ENCODE peak calls at places on chromosome 22, in nine cellular contexts. M, T, W, R, O, Y, C, U and I are unnamed samples.

GRCh38 chr22:29840498-29840897 is 2.4 kb upstream of the ASCC2 start:
- DNase-seq in M (no peak), O (no peak), U (no peak), W (no peak), R (peak; percentile 45), Y (no peak), C (no peak), T (no peak), I (no peak)

GRCh38 chr22:45462034-45462655 is 40.5 kb upstream of the FBLN1 start:
- DNase-seq in W (no peak), C (peak; percentile 76), O (no peak), U (no peak), T (no peak), M (no peak), Y (no peak), R (no peak), I (no peak)

GRCh38 chr22:48621085-48621484 is 1206.6 kb downstream of the BRD1 start:
- DNase-seq in U (no peak), R (no peak), C (no peak), Y (no peak), M (no peak), T (no peak), W (no peak), O (no peak), I (no peak)

GRCh38 chr22:42202669-42203068 is 67.8 kb downstream of the TCF20 start:
- DNase-seq in C (no peak), W (no peak), U (no peak), Y (no peak), M (no peak), T (no peak), O (no peak), R (no peak), I (no peak)

GRCh38 chr22:23054531-23055257 is 15.6 kb upstream of the GNAZ start:
- DNase-seq in O (no peak), R (no peak), T (no peak), W (peak; percentile 43), M (no peak), C (no peak), Y (peak; percentile 35), U (peak; percentile 79), I (no peak)

GRCh38 chr22:32042924-32043323 is at the start of gene SLC5A1:
- DNase-seq in T (no peak), U (no peak), W (no peak), M (peak; percentile 71), R (no peak), O (peak; percentile 81), Y (peak; percentile 88), C (peak; percentile 33), I (peak; percentile 89)

GRCh38 chr22:42280140-42280539 is 9.7 kb upstream of the TCF20 start:
- DNase-seq in M (peak; percentile 37), R (no peak), C (no peak), W (peak; percentile 44), T (no peak), O (no peak), U (no peak), Y (no peak), I (no peak)

GRCh38 chr22:45538284-45538683 is 35.6 kb downstream of the FBLN1 start:
- DNase-seq in C (no peak), W (no peak), R (no peak), Y (no peak), U (no peak), M (no peak), O (no peak), T (no peak), I (peak; percentile 60)

GRCh38 chr22:30810105-30810504 is 115.4 kb downstream of the OSBP2 start:
- DNase-seq in R (no peak), Y (no peak), M (no peak), C (no peak), W (no peak), U (no peak), O (no peak), T (no peak), I (no peak)

GRCh38 chr22:46769191-46769675 is 6.8 kb downstream of the TBC1D22A start:
- DNase-seq in O (peak; percentile 50), R (no peak), Y (peak; percentile 58), U (no peak), W (peak; percentile 86), C (no peak), T (no peak), M (peak; percentile 44), I (no peak)

GRCh38 chr22:45584121-45584570 is 81.5 kb downstream of the FBLN1 start:
- DNase-seq in M (no peak), W (no peak), T (no peak), C (no peak), O (no peak), Y (no peak), U (no peak), R (no peak), I (no peak)

GRCh38 chr22:34850010-34850409 is 215.9 kb upstream of the ISX start:
- DNase-seq in R (no peak), Y (no peak), M (no peak), C (no peak), U (no peak), T (no peak), O (no peak), W (no peak), I (no peak)

GRCh38 chr22:32617271-32617670 is 142.7 kb downstream of the FBXO7 start:
- DNase-seq in T (no peak), W (peak; percentile 41), U (no peak), M (no peak), O (no peak), C (no peak), R (no peak), Y (no peak), I (peak; percentile 17)

GRCh38 chr22:21902296-21903087 is 35.0 kb upstream of the MAPK1 start:
- DNase-seq in C (no peak), W (peak; percentile 12), M (no peak), R (no peak), O (no peak), T (no peak), U (no peak), Y (no peak), I (no peak)

GRCh38 chr22:24402460-24403192 is 24.8 kb upstream of the ADORA2A start:
- DNase-seq in R (no peak), U (no peak), Y (peak; percentile 75), W (no peak), M (peak; percentile 82), C (no peak), T (peak; percentile 82), O (no peak), I (peak; percentile 98)
- TF ChIP-seq POLR2AphosphoS5 in R (no peak), U (peak; percentile 68), Y (peak; percentile 16), W (peak; percentile 67), M (no peak), C (no peak), T (peak; percentile 51), O (peak; percentile 31), I (peak; percentile 92)

DNA sequence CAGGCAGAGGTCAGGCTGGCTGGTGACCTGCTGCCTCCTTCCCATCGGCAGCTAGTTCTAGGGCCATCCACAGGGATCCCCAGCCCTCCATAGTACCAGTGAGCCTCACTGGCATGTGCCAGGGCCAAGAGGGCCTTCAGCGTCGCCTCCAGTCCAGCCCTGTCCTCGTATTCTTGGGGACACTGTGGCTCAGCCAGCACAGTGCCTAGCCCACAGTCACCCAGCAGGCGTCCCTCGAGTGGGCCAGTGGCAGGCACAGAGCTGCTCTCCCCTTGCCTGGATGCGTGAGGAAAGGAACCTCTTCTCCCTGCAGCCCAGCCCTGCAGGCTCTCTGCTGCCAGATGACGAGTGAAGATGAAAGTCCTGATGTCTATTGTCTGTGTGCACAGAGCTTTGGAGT is 10.6 kb upstream of the SH3BP1 start:
- DNase-seq in U (no peak), O (no peak), M (no peak), C (no peak), R (no peak), W (no peak), Y (no peak), T (no peak), I (no peak)
- TF ChIP-seq POLR2AphosphoS5 in U (no peak), O (no peak), M (no peak), C (no peak), R (no peak), W (no peak), Y (no peak), T (no peak), I (no peak)

GRCh38 chr22:28030442-28030841 is 111.4 kb upstream of the PITPNB start:
- DNase-seq in U (no peak), Y (no peak), R (no peak), W (peak; percentile 33), C (no peak), T (no peak), M (no peak), O (no peak), I (no peak)

GRCh38 chr22:28031383-28031922 is 112.4 kb upstream of the PITPNB start:
- DNase-seq in Y (no peak), M (no peak), C (no peak), W (peak; percentile 34), U (no peak), T (no peak), O (no peak), R (no peak), I (no peak)

GRCh38 chr22:28032896-28033295 is 113.8 kb upstream of the PITPNB start:
- DNase-seq in W (no peak), T (no peak), C (no peak), O (no peak), Y (no peak), M (no peak), R (peak; percentile 28), U (no peak), I (no peak)

GRCh38 chr22:28034145-28034759 is 115.2 kb upstream of the PITPNB start:
- DNase-seq in M (no peak), W (peak; percentile 29), O (no peak), C (no peak), Y (no peak), R (no peak), U (no peak), T (no peak), I (no peak)

GRCh38 chr22:28034760-28035401 is 115.8 kb upstream of the PITPNB start:
- DNase-seq in C (no peak), M (no peak), Y (peak; percentile 78), O (no peak), U (peak; percentile 92), R (peak; percentile 67), T (no peak), W (peak; percentile 72), I (peak; percentile 79)
- TF ChIP-seq POLR2AphosphoS5 in C (no peak), M (no peak), Y (no peak), O (peak; percentile 48), U (no peak), R (no peak), T (no peak), W (peak; percentile 48), I (peak; percentile 53)

GRCh38 chr22:40512426-40513136 is 123.9 kb downstream of the MRTFA start:
- DNase-seq in R (no peak), M (no peak), U (no peak), T (no peak), C (no peak), O (no peak), W (no peak), Y (no peak), I (no peak)
- TF ChIP-seq POLR2AphosphoS5 in R (no peak), M (peak; percentile 60), U (peak; percentile 73), T (no peak), C (no peak), O (peak; percentile 62), W (peak; percentile 37), Y (peak; percentile 83), I (peak; percentile 64)